ENCODE peak calls at places on chromosome 14, in ten cellular contexts. O, V, J, I, F, C, P, K, A and Q are unnamed samples.

GRCh38 chr14:56247495-56248087 is 129.4 kb downstream of the PELI2 start:
- DNase-seq in O (no peak), V (no peak), J (no peak), I (no peak), F (no peak), C (no peak), P (no peak), K (no peak), A (no peak), Q (no peak)

GRCh38 chr14:57486767-57487379 is 6.8 kb downstream of the CCDC198 start:
- DNase-seq in O (no peak), V (peak), J (no peak), I (peak), F (no peak), C (no peak), P (peak), K (peak), A (no peak), Q (peak)

GRCh38 chr14:23610090-23610814 is 25.9 kb upstream of the DHRS2 start:
- DNase-seq in O (no peak), V (no peak), J (peak), I (no peak), F (peak), C (no peak), P (no peak), K (no peak), A (no peak), Q (no peak)

GRCh38 chr14:51458563-51458955 is 193.2 kb upstream of the FRMD6 start:
- DNase-seq in O (no peak), V (no peak), J (no peak), I (peak), F (no peak), C (no peak), P (peak), K (no peak), A (no peak), Q (no peak)

GRCh38 chr14:86532219-86532618 is 1002.3 kb downstream of the FLRT2 start:
- DNase-seq in O (no peak), V (no peak), J (no peak), I (no peak), F (no peak), C (no peak), P (no peak), K (peak), A (no peak), Q (no peak)

GRCh38 chr14:64704743-64705405 is 650 bp downstream of the PLEKHG3 start:
- DNase-seq in O (no peak), V (peak), J (no peak), I (peak), F (no peak), C (no peak), P (no peak), K (no peak), A (peak), Q (peak)

GRCh38 chr14:61065671-61066070 is 84.6 kb downstream of the SLC38A6 start:
- DNase-seq in O (no peak), V (no peak), J (no peak), I (no peak), F (no peak), C (no peak), P (no peak), K (peak), A (no peak), Q (no peak)

GRCh38 chr14:70955543-70956480 is 48.6 kb downstream of the PCNX1 start:
- DNase-seq in O (no peak), V (peak), J (peak), I (no peak), F (no peak), C (peak), P (peak), K (peak), A (no peak), Q (no peak)

GRCh38 chr14:24673534-24674203 is 39.7 kb upstream of the GZMB start:
- DNase-seq in O (no peak), V (no peak), J (peak), I (no peak), F (no peak), C (peak), P (no peak), K (no peak), A (no peak), Q (no peak)

GRCh38 chr14:69980457-69981414 is 101.5 kb downstream of the SMOC1 start:
- DNase-seq in O (no peak), V (no peak), J (no peak), I (no peak), F (no peak), C (no peak), P (no peak), K (no peak), A (no peak), Q (no peak)